ENCODE peak calls at places on chromosome 7, in four cellular contexts. S is cerebellar cortex, K is cardiac septum, P is DMS79 treated with DMSO at 0.1 percent for 48 hours. R is an unnamed sample.

GRCh38 chr7:2254429-2255144 is 12.6 kb downstream of the NUDT1 start:
- DNase-seq in S (no peak), K (no peak), P (no peak), R (no peak)

GRCh38 chr7:150362989-150363769 is 5.4 kb upstream of the REPIN1 start:
- DNase-seq in S (no peak), K (no peak), P (no peak), R (no peak)

GRCh38 chr7:142391191-142391992 is 133.5 kb upstream of the PRSS58 start:
- DNase-seq in S (peak; percentile 12), K (no peak), P (no peak), R (no peak)

GRCh38 chr7:44305564-44306507 is 19.6 kb downstream of the CAMK2B start:
- DNase-seq in S (no peak), K (peak; percentile 74), P (no peak), R (no peak)

GRCh38 chr7:133676805-133677370 is 424.0 kb downstream of the EXOC4 start:
- DNase-seq in S (no peak), K (no peak), P (no peak), R (no peak)

GRCh38 chr7:22849662-22850061 is 27.0 kb upstream of the TOMM7 start:
- DNase-seq in S (no peak), K (no peak), P (no peak), R (no peak)

GRCh38 chr7:103059471-103059870 is 15.1 kb downstream of the FBXL13 start:
- DNase-seq in S (no peak), K (no peak), P (no peak), R (no peak)

GRCh38 chr7:77811895-77812685 is 13.5 kb downstream of the PHTF2 start:
- DNase-seq in S (no peak), K (no peak), P (no peak), R (no peak)

GRCh38 chr7:107857541-107857912 is 33.5 kb upstream of the DLD start:
- DNase-seq in S (no peak), K (no peak), P (no peak), R (no peak)

GRCh38 chr7:4154882-4155281 is 527.2 kb upstream of the FOXK1 start:
- DNase-seq in S (no peak), K (no peak), P (no peak), R (no peak)

GRCh38 chr7:123209786-123210185 is 10.0 kb upstream of the SLC13A1 start:
- DNase-seq in S (no peak), K (no peak), P (no peak), R (no peak)

GRCh38 chr7:35588647-35589046 is 106.3 kb downstream of the HERPUD2 start:
- DNase-seq in S (no peak), K (no peak), P (no peak), R (no peak)

GRCh38 chr7:51079494-51079893 is 237.1 kb downstream of the COBL start:
- DNase-seq in S (no peak), K (no peak), P (no peak), R (no peak)

GRCh38 chr7:126959649-126960048 is 293.1 kb downstream of the GRM8 start:
- DNase-seq in S (no peak), K (no peak), P (no peak), R (no peak)

GRCh38 chr7:93558705-93559614 is 15.6 kb downstream of the CALCR start:
- DNase-seq in S (no peak), K (no peak), P (no peak), R (peak; percentile 4)

GRCh38 chr7:17991866-17992648 is 35.6 kb downstream of the PRPS1L1 start:
- DNase-seq in S (peak; percentile 20), K (no peak), P (no peak), R (no peak)

GRCh38 chr7:157009170-157009777 is 1.2 kb downstream of the MNX1 start:
- DNase-seq in S (no peak), K (no peak), P (peak; percentile 28), R (peak; percentile 40)

GRCh38 chr7:129144095-129144833 is at the start of gene TSPAN33:
- DNase-seq in S (peak; percentile 88), K (peak; percentile 90), P (peak; percentile 74), R (peak; percentile 81)

R was measured in NCI-H1105 treated with DMSO at 0.1 percent for 48 hours.